ENCODE peak calls at places on chromosomes 11 and 22, in five cellular contexts. S, N, B, O and C are unnamed samples.

GRCh38 chr11:120184371-120184945 is 26.4 kb upstream of the OAF start:
- DNase-seq in S (no peak), N (no peak), B (no peak), O (no peak), C (no peak)

GRCh38 chr11:102733232-102733875 is 8.6 kb upstream of the MMP8 start:
- DNase-seq in S (no peak), N (peak), B (no peak), O (peak), C (no peak)

GRCh38 chr22:40567106-40567505 is 69.4 kb downstream of the MRTFA start:
- DNase-seq in S (no peak), N (no peak), B (peak), O (no peak), C (no peak)

GRCh38 chr11:45233121-45233803 is 52.9 kb downstream of the SYT13 start:
- DNase-seq in S (no peak), N (peak), B (no peak), O (peak), C (peak)

GRCh38 chr11:119315139-119316016 is 1.6 kb downstream of the MCAM start:
- DNase-seq in S (no peak), N (no peak), B (no peak), O (no peak), C (no peak)

GRCh38 chr11:43681543-43681942 is 1.0 kb downstream of the HSD17B12 start:
- DNase-seq in S (no peak), N (peak), B (no peak), O (peak), C (peak)

GRCh38 chr11:48103621-48104561 is 112.7 kb upstream of the OR4B1 start:
- DNase-seq in S (peak), N (no peak), B (no peak), O (peak), C (no peak)

GRCh38 chr22:32177221-32177765 is 18.2 kb upstream of the C22orf42 start:
- DNase-seq in S (no peak), N (no peak), B (no peak), O (no peak), C (no peak)

GRCh38 chr11:31825453-31826391 is 14.6 kb upstream of the PAX6 start:
- DNase-seq in S (peak), N (no peak), B (no peak), O (no peak), C (no peak)

GRCh38 chr11:13010737-13011342 is 1.7 kb downstream of the RASSF10 start:
- DNase-seq in S (peak), N (peak), B (no peak), O (peak), C (no peak)

GRCh38 chr11:68828155-68828931 is 13.4 kb downstream of the CPT1A start:
- DNase-seq in S (no peak), N (no peak), B (no peak), O (no peak), C (no peak)

GRCh38 chr11:86171627-86172026 is 72.9 kb upstream of the EED start:
- DNase-seq in S (no peak), N (no peak), B (no peak), O (no peak), C (no peak)

GRCh38 chr22:48940988-48941902 is 886.4 kb downstream of the BRD1 start:
- DNase-seq in S (peak), N (no peak), B (no peak), O (no peak), C (no peak)

GRCh38 chr11:72232260-72233055 is 7.9 kb downstream of the INPPL1 start:
- DNase-seq in S (no peak), N (no peak), B (no peak), O (no peak), C (no peak)

GRCh38 chr11:69598147-69598546 is 42.8 kb upstream of the CCND1 start:
- DNase-seq in S (no peak), N (no peak), B (no peak), O (no peak), C (no peak)

DNA sequence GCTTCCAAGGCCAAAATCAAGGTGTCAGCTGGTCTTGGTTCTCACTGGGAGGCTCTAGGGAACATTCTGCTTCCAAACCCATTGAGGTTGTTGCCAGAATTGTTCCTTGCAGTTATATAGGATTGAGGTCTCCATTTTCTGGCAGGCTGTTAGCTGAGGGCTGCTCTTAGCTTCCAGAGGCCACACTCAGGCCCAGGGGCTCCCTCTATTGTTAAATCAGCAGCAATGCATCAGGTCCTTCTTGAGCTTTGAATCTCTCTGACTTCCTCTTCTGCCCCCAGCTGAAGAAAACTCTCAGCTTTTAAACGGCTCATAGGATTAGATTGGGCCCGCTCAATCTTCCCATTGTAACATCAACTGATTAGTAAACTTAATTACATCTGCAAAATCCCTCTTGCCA is 39.3 kb upstream of the BSX start:
- DNase-seq in S (no peak), N (peak), B (peak), O (peak), C (peak)
- H3K4me3 ChIP-seq in S (no peak), N (no peak), B (no peak), O (no peak), C (no peak)

GRCh38 chr22:45311033-45311531 is 1.3 kb downstream of the FAM118A start:
- DNase-seq in S (no peak), N (peak), B (no peak), O (no peak), C (no peak)

GRCh38 chr22:45310331-45311032 is 748 bp downstream of the FAM118A start:
- DNase-seq in S (no peak), N (no peak), B (no peak), O (no peak), C (no peak)

GRCh38 chr22:45312415-45312814 is 2.7 kb downstream of the FAM118A start:
- DNase-seq in S (no peak), N (no peak), B (no peak), O (no peak), C (no peak)

GRCh38 chr22:45308624-45309421 is 911 bp upstream of the FAM118A start:
- DNase-seq in S (no peak), N (no peak), B (no peak), O (no peak), C (no peak)

DNA sequence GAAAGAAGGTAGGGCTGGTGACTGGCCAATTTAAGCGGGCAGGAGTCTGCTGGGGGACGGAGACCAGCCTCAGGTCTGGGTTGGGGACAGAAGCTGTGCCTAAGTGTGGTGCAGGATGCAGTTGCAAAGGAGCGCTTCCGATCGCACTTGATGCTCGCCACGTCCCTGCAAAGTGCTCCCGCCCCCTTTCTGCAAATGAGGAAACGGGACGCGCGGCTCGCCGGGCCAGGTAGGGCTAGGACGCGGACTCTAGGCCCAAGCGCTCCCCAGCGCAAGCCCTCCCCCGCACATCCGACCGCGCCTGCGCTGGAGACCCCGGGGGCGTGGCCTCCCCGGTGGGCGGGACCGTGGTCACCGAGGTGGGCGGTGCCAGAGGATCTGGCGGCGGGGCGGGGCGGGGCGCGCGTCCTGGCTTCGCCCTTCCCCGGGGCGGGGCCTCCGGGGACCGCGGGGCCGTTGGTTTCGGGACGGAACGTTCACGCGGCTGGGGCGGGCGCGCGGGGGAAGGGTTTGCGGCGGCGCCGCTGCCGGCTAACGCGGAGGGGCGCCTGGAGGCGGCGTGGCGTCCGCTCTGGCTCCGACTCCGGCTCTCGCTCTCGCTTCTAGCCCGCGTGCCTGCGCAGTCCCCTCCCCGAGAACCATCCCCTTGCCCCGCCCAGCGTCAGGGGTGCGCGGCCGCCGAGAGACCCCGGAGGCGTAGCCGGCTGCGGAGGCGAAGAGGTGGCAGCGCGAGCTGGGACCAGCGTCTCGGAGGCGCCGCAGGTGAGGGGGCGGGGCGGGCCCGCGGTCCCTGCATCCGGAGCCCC is at the start of gene FAM118A:
- DNase-seq in S (peak), N (peak), B (peak), O (peak), C (peak)
- TF ChIP-seq CTCF in S (peak), N (no peak), B (no peak), O (no peak), C (no peak)

DNA sequence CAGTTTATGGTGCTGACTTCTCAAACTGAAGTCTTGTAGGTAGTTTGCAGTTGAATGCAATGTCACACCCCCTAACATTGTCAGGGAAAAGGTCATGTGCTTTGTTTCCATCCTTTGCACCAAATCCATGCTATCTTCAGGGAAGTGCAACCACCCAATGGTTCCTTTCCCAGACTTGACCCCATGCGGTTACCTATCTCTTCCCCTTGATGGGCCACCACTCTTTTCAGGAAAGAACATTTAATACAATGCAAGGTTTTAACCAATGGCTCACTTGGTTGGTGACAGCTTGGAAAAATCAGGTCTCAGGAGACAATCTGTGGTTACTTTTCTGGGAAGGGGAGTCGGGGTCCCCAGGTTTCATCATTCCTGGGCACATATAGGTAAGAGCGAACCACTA is 2.1 kb downstream of the ABTB2 start:
- DNase-seq in S (peak), N (no peak), B (no peak), O (no peak), C (no peak)
- H3K4me3 ChIP-seq in S (peak), N (peak), B (peak), O (peak), C (peak)

DNA sequence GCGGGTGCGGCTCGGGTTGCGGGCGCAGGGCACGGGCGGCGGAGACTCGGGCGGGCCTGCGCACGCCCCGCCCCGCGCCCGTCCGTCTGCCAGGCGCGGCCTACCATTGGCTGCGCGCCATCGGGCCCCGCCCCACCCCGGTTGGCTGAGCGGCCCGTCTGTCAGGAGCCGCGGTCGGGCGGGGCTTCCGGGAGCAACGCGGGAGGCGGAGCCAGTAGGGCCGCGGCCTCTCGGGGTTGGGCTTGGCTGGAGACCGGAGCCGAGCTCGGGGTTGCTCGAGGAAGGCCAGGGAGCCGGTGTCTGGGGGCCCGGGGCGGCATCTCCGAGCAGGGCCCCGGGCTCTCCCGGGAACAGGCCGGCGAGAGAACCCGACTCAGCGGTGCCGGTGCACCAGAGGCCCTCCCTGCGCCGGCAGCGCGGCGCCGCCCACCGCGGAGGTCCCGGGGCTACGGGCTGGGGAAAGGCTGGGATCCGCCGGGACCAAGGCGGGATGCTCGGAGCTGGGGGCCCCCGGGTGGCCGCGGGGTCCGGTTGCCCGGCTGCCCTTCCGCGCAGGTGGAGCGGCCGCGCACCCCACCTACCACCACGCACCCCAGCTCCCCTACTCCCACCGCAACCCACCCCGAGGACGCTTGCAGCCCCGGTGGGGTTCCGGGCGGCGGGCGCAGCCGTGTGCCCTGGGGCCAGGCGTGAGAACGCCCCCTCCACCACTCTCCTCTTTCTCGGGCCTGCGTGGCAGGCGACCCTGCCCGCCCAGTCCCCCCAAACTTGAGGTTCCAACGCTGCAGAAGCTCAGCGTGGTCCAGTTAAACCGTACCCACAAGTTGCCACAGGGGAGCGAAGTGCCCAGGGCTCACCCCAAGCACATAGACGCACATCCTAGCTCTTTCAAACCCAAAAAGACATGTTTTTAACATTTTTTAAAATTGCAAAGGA is at the start of gene HRAS:
- DNase-seq in S (peak), N (peak), B (peak), O (peak), C (peak)
- TF ChIP-seq CTCF in S (no peak), N (no peak), B (no peak), O (no peak), C (no peak)

GRCh38 chr11:34631737-34632104 is 10.8 kb downstream of the EHF start:
- DNase-seq in S (no peak), N (no peak), B (no peak), O (no peak), C (no peak)

GRCh38 chr11:34629711-34630110 is 8.8 kb downstream of the EHF start:
- DNase-seq in S (no peak), N (no peak), B (no peak), O (no peak), C (no peak)

GRCh38 chr11:34632105-34632780 is 11.3 kb downstream of the EHF start:
- DNase-seq in S (no peak), N (peak), B (no peak), O (no peak), C (no peak)

GRCh38 chr11:34630544-34630943 is 9.7 kb downstream of the EHF start:
- DNase-seq in S (no peak), N (no peak), B (no peak), O (no peak), C (no peak)

GRCh38 chr11:34631297-34631696 is 10.4 kb downstream of the EHF start:
- DNase-seq in S (no peak), N (no peak), B (no peak), O (no peak), C (no peak)
- H3K4me3 ChIP-seq in S (no peak), N (no peak), B (no peak), O (no peak), C (no peak)

GRCh38 chr11:115499241-115499799 is 4.9 kb downstream of the CADM1 start:
- DNase-seq in S (no peak), N (no peak), B (no peak), O (no peak), C (no peak)

GRCh38 chr11:115501504-115501894 is 2.7 kb downstream of the CADM1 start:
- DNase-seq in S (no peak), N (no peak), B (no peak), O (no peak), C (no peak)

GRCh38 chr11:115498354-115498753 is 5.9 kb downstream of the CADM1 start:
- DNase-seq in S (no peak), N (no peak), B (no peak), O (no peak), C (no peak)

GRCh38 chr11:115500547-115501503 is 3.4 kb downstream of the CADM1 start:
- DNase-seq in S (no peak), N (no peak), B (no peak), O (no peak), C (no peak)

GRCh38 chr11:115499891-115500290 is 4.3 kb downstream of the CADM1 start:
- DNase-seq in S (no peak), N (no peak), B (no peak), O (no peak), C (no peak)
- TF ChIP-seq CTCF in S (no peak), N (no peak), B (no peak), O (no peak), C (no peak)